ENCODE peak calls at places on chromosomes 12 and 14, in seven cellular contexts. M is heart left ventricle; Q is prostate gland; A is GM23338; E is SJCRH30; W is CD8-positive, alpha-beta memory T cell; F is Panc1. R is an unnamed sample.

GRCh38 chr12:68613209-68613904 is 2.7 kb downstream of the RAP1B start:
- DNase-seq in W (peak), F (no peak), A (no peak), E (no peak), M (no peak), Q (no peak), R (peak)

GRCh38 chr12:73266206-73266605 is 994.0 kb downstream of the TRHDE start:
- DNase-seq in Q (no peak), A (no peak), W (no peak), F (no peak), M (no peak), E (no peak), R (no peak)

GRCh38 chr12:122097641-122098364 is 19.2 kb downstream of the MLXIP start:
- DNase-seq in M (no peak), Q (peak), F (no peak), W (no peak), A (no peak), E (peak), R (peak)

GRCh38 chr12:54370218-54370730 is 6.0 kb upstream of the GPR84 start:
- DNase-seq in A (peak), F (no peak), Q (peak), W (no peak), M (peak), E (no peak), R (peak)

GRCh38 chr14:34220921-34221320 is 241.1 kb downstream of the SPTSSA start:
- DNase-seq in E (peak), M (no peak), A (peak), W (no peak), F (no peak), Q (no peak), R (no peak)

GRCh38 chr12:15044461-15044860 is 71.6 kb downstream of the PDE6H start:
- DNase-seq in M (no peak), W (no peak), E (no peak), F (no peak), A (no peak), Q (no peak), R (no peak)

GRCh38 chr14:102928412-102929348 is 6.2 kb downstream of the AMN start:
- DNase-seq in Q (peak), F (no peak), A (peak), W (peak), M (peak), E (no peak), R (peak)

GRCh38 chr12:57479376-57480115 is at the start of gene ARHGAP9:
- DNase-seq in F (no peak), W (peak), E (peak), Q (no peak), M (no peak), A (no peak), R (peak)

GRCh38 chr12:116080415-116080814 is 197.1 kb downstream of the MED13L start:
- DNase-seq in W (no peak), M (no peak), F (no peak), Q (no peak), E (no peak), A (no peak), R (no peak)

GRCh38 chr12:80937391-80938238 is at the start of gene LIN7A:
- DNase-seq in M (peak), W (no peak), E (peak), F (no peak), Q (peak), A (peak), R (no peak)

GRCh38 chr12:131553409-131553808 is 157.5 kb upstream of the SFSWAP start:
- DNase-seq in Q (no peak), W (no peak), F (no peak), M (no peak), E (no peak), A (no peak), R (no peak)

GRCh38 chr14:68015356-68016242 is 196.0 kb downstream of the RAD51B start:
- DNase-seq in Q (no peak), W (no peak), E (no peak), F (no peak), M (no peak), A (no peak), R (no peak)

GRCh38 chr14:81437226-81437625 is 37.1 kb upstream of the STON2 start:
- DNase-seq in Q (no peak), M (no peak), W (no peak), E (no peak), A (no peak), F (no peak), R (no peak)

GRCh38 chr12:27969011-27969900 is 3.3 kb downstream of the PTHLH start:
- DNase-seq in M (no peak), W (no peak), F (no peak), E (no peak), A (peak), Q (no peak), R (no peak)

GRCh38 chr14:105862581-105863239 is 336.3 kb downstream of the TMEM121 start:
- DNase-seq in M (no peak), E (no peak), Q (no peak), A (no peak), W (peak), F (no peak), R (no peak)

GRCh38 chr12:119949145-119949544 is 39.9 kb upstream of the BICDL1 start:
- DNase-seq in E (no peak), W (no peak), F (no peak), A (no peak), Q (no peak), M (no peak), R (no peak)

GRCh38 chr12:106090586-106091411 is 48.0 kb downstream of the NUAK1 start:
- DNase-seq in A (no peak), W (no peak), Q (no peak), F (no peak), M (no peak), E (no peak), R (no peak)

GRCh38 chr14:78967111-78967809 is 797.1 kb downstream of the NRXN3 start:
- DNase-seq in A (no peak), E (no peak), F (no peak), M (no peak), Q (no peak), W (no peak), R (no peak)

GRCh38 chr12:14915736-14916135 is 22.6 kb downstream of the ERP27 start:
- DNase-seq in F (no peak), A (no peak), E (no peak), W (no peak), Q (no peak), M (no peak), R (no peak)

GRCh38 chr14:86530457-86530856 is 1000.5 kb downstream of the FLRT2 start:
- DNase-seq in W (no peak), A (peak), M (no peak), F (no peak), E (no peak), Q (no peak), R (no peak)

GRCh38 chr12:93115646-93116045 is 186.6 kb upstream of the EEA1 start:
- DNase-seq in A (no peak), Q (no peak), M (no peak), F (no peak), E (peak), W (no peak), R (no peak)

GRCh38 chr12:107558141-107558815 is 127.3 kb upstream of the PWP1 start:
- DNase-seq in F (no peak), E (no peak), Q (no peak), W (no peak), M (no peak), A (no peak), R (no peak)

GRCh38 chr12:25723286-25723685 is 170.2 kb upstream of the LMNTD1 start:
- DNase-seq in M (no peak), Q (no peak), E (no peak), F (no peak), W (no peak), A (no peak), R (no peak)

GRCh38 chr12:120466560-120467315 is 2.8 kb downstream of the SRSF9 start:
- DNase-seq in Q (peak), E (peak), A (peak), M (no peak), F (no peak), W (peak), R (peak)

GRCh38 chr14:77505031-77505430 is 6.4 kb upstream of the ISM2 start:
- DNase-seq in M (no peak), F (no peak), E (no peak), W (no peak), Q (no peak), A (no peak), R (no peak)

GRCh38 chr12:79527498-79527897 is 163.3 kb downstream of the PAWR start:
- DNase-seq in A (no peak), F (no peak), W (no peak), Q (no peak), E (no peak), M (no peak), R (no peak)

GRCh38 chr12:117190210-117190781 is at the start of gene FBXO21:
- DNase-seq in W (peak), E (peak), F (no peak), M (peak), Q (peak), A (peak), R (peak)
- H3K27ac ChIP-seq in W (peak), E (peak), F (peak), M (peak), Q (peak), A (peak), R (peak)

GRCh38 chr14:63747836-63748235 is 20.0 kb upstream of the SGPP1 start:
- DNase-seq in Q (no peak), A (no peak), M (no peak), E (no peak), W (no peak), F (no peak), R (no peak)
- H3K27ac ChIP-seq in Q (no peak), A (no peak), M (no peak), E (no peak), W (no peak), F (no peak), R (no peak)

GRCh38 chr14:58238252-58239247 is 6.1 kb upstream of the PSMA3 start:
- DNase-seq in F (no peak), M (no peak), E (peak), Q (no peak), A (peak), W (no peak), R (no peak)

GRCh38 chr14:58243790-58244555 is 670 bp upstream of the PSMA3 start:
- DNase-seq in E (no peak), Q (no peak), F (no peak), A (no peak), M (no peak), W (no peak), R (peak)

GRCh38 chr14:58244556-58245387 is at the start of gene PSMA3:
- DNase-seq in M (peak), W (peak), E (peak), A (peak), F (peak), Q (peak), R (peak)

DNA sequence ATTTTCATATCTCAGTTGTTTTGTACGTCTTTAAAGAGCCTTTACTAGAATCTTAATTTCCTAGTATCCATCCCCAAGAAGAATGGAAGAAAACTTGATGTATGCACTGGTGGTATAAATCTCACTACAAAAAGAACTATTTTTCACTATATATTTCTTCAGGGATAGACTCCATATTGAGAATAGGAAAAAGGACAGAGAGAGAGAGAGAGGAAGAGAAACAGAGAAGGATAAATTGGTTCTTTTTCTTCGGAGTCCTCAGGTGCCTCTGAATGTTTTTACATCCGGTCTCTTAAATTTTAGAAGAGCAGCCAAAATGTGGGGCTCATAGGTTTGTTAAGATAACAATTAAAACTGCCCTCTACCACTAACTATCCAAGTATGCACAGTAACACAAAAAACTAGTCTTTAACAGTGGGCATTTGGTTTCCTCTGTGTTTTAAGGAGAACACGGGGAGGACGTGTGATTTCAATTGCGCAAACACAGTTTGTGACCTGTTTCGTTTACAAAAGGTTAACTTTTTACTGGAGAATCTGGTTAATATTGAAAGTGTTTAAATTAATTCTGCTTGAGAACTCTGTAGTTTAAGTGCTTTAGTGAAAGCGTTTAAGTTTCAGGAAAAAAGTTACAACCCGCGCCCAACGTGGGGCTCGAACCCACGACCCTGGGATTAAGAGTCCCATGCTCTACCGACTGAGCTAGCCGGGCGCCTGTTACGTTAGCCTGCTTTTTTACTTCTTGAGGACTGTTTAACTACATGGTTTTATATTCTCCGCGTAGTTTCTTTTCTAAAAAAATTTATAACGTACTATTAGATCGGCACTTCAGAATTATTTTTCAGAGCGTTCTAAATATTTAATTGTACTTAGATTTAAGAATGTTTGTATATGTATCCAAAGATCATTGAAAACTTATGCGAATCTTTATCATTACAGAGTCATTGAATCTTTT is 5.1 kb upstream of the PSMA3 start:
- DNase-seq in M (peak), Q (peak), W (peak), A (peak), E (peak), F (peak), R (peak)
- H3K27ac ChIP-seq in M (peak), Q (peak), W (peak), A (peak), E (peak), F (peak), R (peak)

DNA sequence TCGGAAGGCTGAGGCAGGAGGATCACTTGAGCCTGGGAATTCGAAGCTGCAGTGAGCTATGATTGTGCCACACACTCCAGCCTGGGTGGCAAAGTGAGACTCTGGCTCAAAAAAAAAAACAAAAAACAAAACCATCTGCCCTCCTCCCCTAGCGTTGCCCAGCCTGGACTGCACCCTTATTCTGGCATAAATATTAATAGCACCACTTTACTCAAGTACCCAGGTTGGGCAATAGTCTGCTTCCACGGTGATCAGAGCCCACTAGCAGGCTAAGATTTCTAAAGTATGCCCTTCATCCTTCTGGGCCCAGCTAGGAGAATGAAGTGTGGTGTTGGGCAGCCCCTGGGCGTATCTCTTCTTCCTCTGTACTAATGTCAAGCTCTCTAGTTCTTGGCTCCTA is 33.3 kb downstream of the KCTD10 start:
- DNase-seq in Q (no peak), E (no peak), A (no peak), F (no peak), W (no peak), M (no peak), R (no peak)
- H3K27ac ChIP-seq in Q (no peak), E (no peak), A (no peak), F (no peak), W (no peak), M (peak), R (no peak)

GRCh38 chr12:101981868-101982267 is 79.9 kb downstream of the WASHC3 start:
- DNase-seq in A (no peak), F (no peak), Q (no peak), E (no peak), W (no peak), M (no peak), R (no peak)

GRCh38 chr12:101982307-101982706 is 79.5 kb downstream of the WASHC3 start:
- DNase-seq in M (no peak), E (no peak), Q (no peak), F (no peak), W (no peak), A (no peak), R (no peak)
- H3K27ac ChIP-seq in M (no peak), E (no peak), Q (no peak), F (no peak), W (no peak), A (no peak), R (no peak)

R was measured in small intestine.